ENCODE peak calls at places on chromosomes 11 and 22, in five cellular contexts. One of them, this sample, is unnamed.

GRCh38 chr11:4164884-4165590 is 70.4 kb downstream of the RRM1 start:
- DNase-seq in SK-N-SH: no peak
- DNase-seq in upper lobe of left lung: no peak
- DNase-seq in GM12878: no peak
- DNase-seq in K562: no peak
- DNase-seq in this sample: no peak

GRCh38 chr11:111303476-111303875 is 5.1 kb downstream of the POU2AF3 start:
- DNase-seq in GM12878: no peak
- DNase-seq in upper lobe of left lung: no peak
- DNase-seq in K562: no peak
- DNase-seq in SK-N-SH: no peak
- DNase-seq in this sample: peak

GRCh38 chr11:126140932-126141291 is 70.5 kb downstream of the RPUSD4 start:
- DNase-seq in SK-N-SH: peak
- DNase-seq in K562: no peak
- DNase-seq in GM12878: no peak
- DNase-seq in upper lobe of left lung: no peak
- DNase-seq in this sample: no peak

GRCh38 chr11:110200241-110200640 is 96.2 kb downstream of the RDX start:
- DNase-seq in upper lobe of left lung: no peak
- DNase-seq in GM12878: no peak
- DNase-seq in K562: no peak
- DNase-seq in SK-N-SH: no peak
- DNase-seq in this sample: no peak

GRCh38 chr11:116703421-116703820 is 69.4 kb downstream of the BUD13 start:
- DNase-seq in K562: no peak
- DNase-seq in SK-N-SH: peak
- DNase-seq in GM12878: no peak
- DNase-seq in upper lobe of left lung: no peak
- DNase-seq in this sample: no peak

GRCh38 chr22:45237065-45237990 is 3.4 kb downstream of the KIAA0930 start:
- DNase-seq in GM12878: no peak
- DNase-seq in K562: no peak
- DNase-seq in upper lobe of left lung: no peak
- DNase-seq in SK-N-SH: no peak
- DNase-seq in this sample: no peak

GRCh38 chr11:78646564-78647185 is 72.0 kb upstream of the NARS2 start:
- DNase-seq in GM12878: no peak
- DNase-seq in upper lobe of left lung: no peak
- DNase-seq in K562: peak
- DNase-seq in SK-N-SH: peak
- DNase-seq in this sample: peak

GRCh38 chr11:118434123-118434552 is 2.2 kb upstream of the KMT2A start:
- DNase-seq in GM12878: no peak
- DNase-seq in upper lobe of left lung: no peak
- DNase-seq in SK-N-SH: peak
- DNase-seq in K562: no peak
- DNase-seq in this sample: no peak

GRCh38 chr11:2794419-2794795 is 91.2 kb downstream of the CDKN1C start:
- DNase-seq in GM12878: no peak
- DNase-seq in SK-N-SH: no peak
- DNase-seq in upper lobe of left lung: peak
- DNase-seq in K562: no peak
- DNase-seq in this sample: no peak

GRCh38 chr11:123145220-123145619 is 49.8 kb downstream of the CLMP start:
- DNase-seq in GM12878: no peak
- DNase-seq in SK-N-SH: peak
- DNase-seq in K562: no peak
- DNase-seq in upper lobe of left lung: no peak
- DNase-seq in this sample: no peak

GRCh38 chr11:57646756-57647303 is 2.9 kb downstream of the YPEL4 start:
- DNase-seq in K562: no peak
- DNase-seq in upper lobe of left lung: peak
- DNase-seq in SK-N-SH: no peak
- DNase-seq in GM12878: no peak
- DNase-seq in this sample: no peak

GRCh38 chr11:3195251-3196160 is 23.1 kb downstream of the MRGPRG start:
- DNase-seq in SK-N-SH: no peak
- DNase-seq in upper lobe of left lung: peak
- DNase-seq in GM12878: no peak
- DNase-seq in K562: peak
- DNase-seq in this sample: no peak

GRCh38 chr11:58923300-58923788 is 15.9 kb upstream of the GLYATL1 start:
- DNase-seq in SK-N-SH: peak
- DNase-seq in K562: peak
- DNase-seq in GM12878: no peak
- DNase-seq in upper lobe of left lung: no peak
- DNase-seq in this sample: no peak

GRCh38 chr11:107665016-107665415 is 46.8 kb downstream of the SLN start:
- DNase-seq in upper lobe of left lung: no peak
- DNase-seq in GM12878: no peak
- DNase-seq in SK-N-SH: no peak
- DNase-seq in K562: no peak
- DNase-seq in this sample: peak

GRCh38 chr11:107999759-108000455 is 8.8 kb upstream of the CUL5 start:
- DNase-seq in K562: peak
- DNase-seq in GM12878: peak
- DNase-seq in upper lobe of left lung: no peak
- DNase-seq in SK-N-SH: peak
- DNase-seq in this sample: no peak

GRCh38 chr22:41197046-41197807 is 7.9 kb upstream of the L3MBTL2 start:
- DNase-seq in upper lobe of left lung: peak
- DNase-seq in K562: peak
- DNase-seq in SK-N-SH: peak
- DNase-seq in GM12878: no peak
- DNase-seq in this sample: peak

GRCh38 chr11:19694796-19695345 is 17.8 kb upstream of the NAV2 start:
- DNase-seq in K562: no peak
- DNase-seq in GM12878: no peak
- DNase-seq in SK-N-SH: no peak
- DNase-seq in upper lobe of left lung: no peak
- DNase-seq in this sample: no peak

GRCh38 chr11:80285076-80285790 is 844.4 kb upstream of the TENM4 start:
- DNase-seq in K562: no peak
- DNase-seq in SK-N-SH: no peak
- DNase-seq in upper lobe of left lung: no peak
- DNase-seq in GM12878: no peak
- DNase-seq in this sample: no peak

GRCh38 chr22:22892096-22893052 is 4.8 kb downstream of the IGLL5 start:
- DNase-seq in K562: peak
- DNase-seq in SK-N-SH: no peak
- DNase-seq in GM12878: no peak
- DNase-seq in upper lobe of left lung: no peak
- DNase-seq in this sample: no peak

GRCh38 chr11:77189588-77190210 is 61.7 kb downstream of the MYO7A start:
- DNase-seq in K562: no peak
- DNase-seq in GM12878: no peak
- DNase-seq in upper lobe of left lung: peak
- DNase-seq in SK-N-SH: no peak
- DNase-seq in this sample: no peak

GRCh38 chr11:94854770-94855633 is 86.8 kb downstream of the AMOTL1 start:
- DNase-seq in K562: no peak
- DNase-seq in upper lobe of left lung: no peak
- DNase-seq in GM12878: no peak
- DNase-seq in SK-N-SH: no peak
- DNase-seq in this sample: no peak

GRCh38 chr11:47768090-47768620 is 1.0 kb upstream of the FNBP4 start:
- DNase-seq in upper lobe of left lung: no peak
- DNase-seq in GM12878: no peak
- DNase-seq in SK-N-SH: peak
- DNase-seq in K562: peak
- DNase-seq in this sample: no peak

GRCh38 chr22:44753189-44754042 is 1.0 kb downstream of the ARHGAP8 start:
- DNase-seq in SK-N-SH: no peak
- DNase-seq in GM12878: no peak
- DNase-seq in K562: no peak
- DNase-seq in upper lobe of left lung: no peak
- DNase-seq in this sample: no peak

GRCh38 chr11:77081381-77081851 is 14.6 kb downstream of the CAPN5 start:
- DNase-seq in upper lobe of left lung: no peak
- DNase-seq in K562: no peak
- DNase-seq in SK-N-SH: peak
- DNase-seq in GM12878: no peak
- DNase-seq in this sample: no peak

GRCh38 chr11:12235945-12236743 is 125.8 kb downstream of the MICAL2 start:
- DNase-seq in GM12878: peak
- DNase-seq in upper lobe of left lung: no peak
- DNase-seq in K562: peak
- DNase-seq in SK-N-SH: peak
- DNase-seq in this sample: no peak

GRCh38 chr11:10503777-10504176 is 37.2 kb downstream of the RNF141 start:
- DNase-seq in GM12878: no peak
- DNase-seq in SK-N-SH: no peak
- DNase-seq in upper lobe of left lung: no peak
- DNase-seq in K562: no peak
- DNase-seq in this sample: no peak

GRCh38 chr11:78424334-78425270 is 7.0 kb upstream of the GAB2 start:
- DNase-seq in GM12878: peak
- DNase-seq in upper lobe of left lung: no peak
- DNase-seq in K562: no peak
- DNase-seq in SK-N-SH: peak
- DNase-seq in this sample: no peak

GRCh38 chr11:8268530-8269461 is 5.1 kb upstream of the LMO1 start:
- DNase-seq in SK-N-SH: peak
- DNase-seq in K562: no peak
- DNase-seq in GM12878: no peak
- DNase-seq in upper lobe of left lung: peak
- DNase-seq in this sample: no peak

GRCh38 chr11:65207918-65208784 is 26.4 kb downstream of the CAPN1 start:
- DNase-seq in GM12878: no peak
- DNase-seq in K562: no peak
- DNase-seq in upper lobe of left lung: peak
- DNase-seq in SK-N-SH: no peak
- DNase-seq in this sample: no peak

GRCh38 chr22:44444341-44445306 is 53.4 kb downstream of the RTL6 start:
- DNase-seq in upper lobe of left lung: no peak
- DNase-seq in K562: peak
- DNase-seq in SK-N-SH: peak
- DNase-seq in GM12878: no peak
- DNase-seq in this sample: no peak

GRCh38 chr11:134252539-134253188 is 488 bp downstream of the THYN1 start:
- DNase-seq in upper lobe of left lung: no peak
- DNase-seq in K562: no peak
- DNase-seq in SK-N-SH: peak
- DNase-seq in GM12878: no peak
- DNase-seq in this sample: no peak

GRCh38 chr11:14308114-14308896 is 50.7 kb downstream of the RRAS2 start:
- DNase-seq in SK-N-SH: peak
- DNase-seq in K562: peak
- DNase-seq in GM12878: no peak
- DNase-seq in upper lobe of left lung: no peak
- DNase-seq in this sample: no peak

GRCh38 chr11:5345831-5346230 is 2.5 kb upstream of the OR51B5 start:
- DNase-seq in K562: no peak
- DNase-seq in upper lobe of left lung: no peak
- DNase-seq in GM12878: no peak
- DNase-seq in SK-N-SH: no peak
- DNase-seq in this sample: no peak

GRCh38 chr11:129731316-129731715 is 84.3 kb upstream of the TMEM45B start:
- DNase-seq in GM12878: no peak
- DNase-seq in SK-N-SH: no peak
- DNase-seq in upper lobe of left lung: no peak
- DNase-seq in K562: no peak
- DNase-seq in this sample: no peak

GRCh38 chr22:36184433-36185035 is 17.1 kb downstream of the APOL4 start:
- DNase-seq in K562: no peak
- DNase-seq in upper lobe of left lung: no peak
- DNase-seq in GM12878: no peak
- DNase-seq in SK-N-SH: no peak
- DNase-seq in this sample: no peak

GRCh38 chr11:34680918-34681554 is 60.1 kb downstream of the EHF start:
- DNase-seq in upper lobe of left lung: no peak
- DNase-seq in SK-N-SH: no peak
- DNase-seq in K562: no peak
- DNase-seq in GM12878: no peak
- DNase-seq in this sample: no peak
- TF ChIP-seq EP300 in upper lobe of left lung: no peak
- TF ChIP-seq EP300 in SK-N-SH: no peak
- TF ChIP-seq EP300 in K562: no peak
- TF ChIP-seq EP300 in GM12878: no peak
- TF ChIP-seq EP300 in this sample: no peak

GRCh38 chr11:120633630-120634374 is 122.3 kb downstream of the GRIK4 start:
- DNase-seq in upper lobe of left lung: no peak
- DNase-seq in K562: no peak
- DNase-seq in SK-N-SH: peak
- DNase-seq in GM12878: no peak
- DNase-seq in this sample: no peak
- TF ChIP-seq EP300 in upper lobe of left lung: no peak
- TF ChIP-seq EP300 in K562: no peak
- TF ChIP-seq EP300 in SK-N-SH: no peak
- TF ChIP-seq EP300 in GM12878: no peak
- TF ChIP-seq EP300 in this sample: no peak

DNA sequence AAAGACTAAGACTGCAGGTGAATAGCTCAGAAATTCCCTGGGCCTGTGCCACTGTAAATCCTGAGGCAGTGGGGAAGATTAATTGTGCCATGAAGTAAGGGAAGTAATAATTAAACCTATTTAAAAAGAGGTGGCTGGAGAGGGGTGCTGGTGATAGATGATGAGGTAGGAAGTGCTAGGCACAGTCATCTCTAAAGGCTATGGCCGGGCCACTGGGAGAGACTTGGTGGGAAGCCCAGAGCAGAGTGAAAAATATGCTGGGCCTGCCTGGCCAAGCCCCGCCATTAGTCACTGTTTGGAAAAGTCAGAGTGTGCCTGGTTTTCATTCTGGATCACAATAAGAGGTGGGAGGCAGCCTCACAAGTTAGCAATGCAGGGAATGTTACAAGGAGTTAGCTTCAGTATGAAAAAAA is 197.2 kb upstream of the PITPNB start:
- DNase-seq in GM12878: no peak
- DNase-seq in SK-N-SH: no peak
- DNase-seq in K562: no peak
- DNase-seq in upper lobe of left lung: no peak
- DNase-seq in this sample: peak
- TF ChIP-seq EP300 in GM12878: no peak
- TF ChIP-seq EP300 in SK-N-SH: peak
- TF ChIP-seq EP300 in K562: no peak
- TF ChIP-seq EP300 in upper lobe of left lung: no peak
- TF ChIP-seq EP300 in this sample: no peak

GRCh38 chr11:35986958-35987357 is 43.1 kb downstream of the LDLRAD3 start:
- DNase-seq in GM12878: no peak
- DNase-seq in K562: no peak
- DNase-seq in upper lobe of left lung: no peak
- DNase-seq in SK-N-SH: no peak
- DNase-seq in this sample: no peak

GRCh38 chr11:35992551-35992950 is 48.7 kb downstream of the LDLRAD3 start:
- DNase-seq in GM12878: no peak
- DNase-seq in upper lobe of left lung: no peak
- DNase-seq in K562: no peak
- DNase-seq in SK-N-SH: no peak
- DNase-seq in this sample: no peak

GRCh38 chr11:35990816-35991215 is 47.0 kb downstream of the LDLRAD3 start:
- DNase-seq in GM12878: no peak
- DNase-seq in SK-N-SH: no peak
- DNase-seq in K562: no peak
- DNase-seq in upper lobe of left lung: no peak
- DNase-seq in this sample: no peak

GRCh38 chr11:35994421-35994820 is 50.6 kb downstream of the LDLRAD3 start:
- DNase-seq in upper lobe of left lung: no peak
- DNase-seq in SK-N-SH: no peak
- DNase-seq in GM12878: no peak
- DNase-seq in K562: no peak
- DNase-seq in this sample: no peak

GRCh38 chr11:35990170-35990569 is 46.3 kb downstream of the LDLRAD3 start:
- DNase-seq in upper lobe of left lung: no peak
- DNase-seq in SK-N-SH: no peak
- DNase-seq in K562: no peak
- DNase-seq in GM12878: no peak
- DNase-seq in this sample: no peak
- TF ChIP-seq EP300 in upper lobe of left lung: no peak
- TF ChIP-seq EP300 in SK-N-SH: no peak
- TF ChIP-seq EP300 in K562: no peak
- TF ChIP-seq EP300 in GM12878: no peak
- TF ChIP-seq EP300 in this sample: no peak